ENCODE peak calls at places on chromosome 19, in four cellular contexts. One of them, this sample, is unnamed.
A peak's percentile ranks its signal among the peaks of the same experiment; 100 is the strongest.

GRCh38 chr19:28971513-28971912 is 241.4 kb downstream of the UQCRFS1 start:
- DNase-seq in mammary epithelial cell: no peak
- DNase-seq in neural progenitor cell: no peak
- DNase-seq in lung: no peak
- DNase-seq in this sample: no peak

GRCh38 chr19:39596911-39597310 is 5.4 kb upstream of the LGALS13 start:
- DNase-seq in mammary epithelial cell: no peak
- DNase-seq in neural progenitor cell: no peak
- DNase-seq in lung: no peak
- DNase-seq in this sample: no peak

GRCh38 chr19:31049431-31049830 is 299.8 kb downstream of the TSHZ3 start:
- DNase-seq in mammary epithelial cell: no peak
- DNase-seq in neural progenitor cell: no peak
- DNase-seq in lung: no peak
- DNase-seq in this sample: no peak

GRCh38 chr19:9671654-9672053 is 3.2 kb downstream of the ZNF562 start:
- DNase-seq in mammary epithelial cell: no peak
- DNase-seq in neural progenitor cell: no peak
- DNase-seq in lung: no peak
- DNase-seq in this sample: no peak

GRCh38 chr19:14433454-14434156 is 499 bp downstream of the PKN1 start:
- DNase-seq in mammary epithelial cell: no peak
- DNase-seq in neural progenitor cell: peak; percentile 48
- DNase-seq in lung: no peak
- DNase-seq in this sample: peak; percentile 71

GRCh38 chr19:16153582-16154336 is 10.3 kb downstream of the HSH2D start:
- DNase-seq in mammary epithelial cell: no peak
- DNase-seq in neural progenitor cell: peak; percentile 46
- DNase-seq in lung: no peak
- DNase-seq in this sample: no peak

GRCh38 chr19:41323430-41324125 is 13.6 kb downstream of the CCDC97 start:
- DNase-seq in mammary epithelial cell: no peak
- DNase-seq in neural progenitor cell: no peak
- DNase-seq in lung: no peak
- DNase-seq in this sample: no peak

GRCh38 chr19:56273563-56274117 is 1.1 kb downstream of the EDDM13 start:
- DNase-seq in mammary epithelial cell: peak; percentile 35
- DNase-seq in neural progenitor cell: no peak
- DNase-seq in lung: no peak
- DNase-seq in this sample: no peak

GRCh38 chr19:45782162-45782623 is at the start of gene DMPK:
- DNase-seq in mammary epithelial cell: peak; percentile 37
- DNase-seq in neural progenitor cell: no peak
- DNase-seq in lung: no peak
- DNase-seq in this sample: peak; percentile 54

GRCh38 chr19:7311911-7312310 is 17.7 kb upstream of the INSR start:
- DNase-seq in mammary epithelial cell: no peak
- DNase-seq in neural progenitor cell: no peak
- DNase-seq in lung: no peak
- DNase-seq in this sample: no peak
- H3K27ac ChIP-seq in mammary epithelial cell: no peak overlapping the region
- H3K27ac ChIP-seq in neural progenitor cell: no peak overlapping the region
- H3K27ac ChIP-seq in lung: no peak overlapping the region
- H3K27ac ChIP-seq in this sample: no peak overlapping the region

GRCh38 chr19:12180377-12180776 is 17.5 kb downstream of the ZNF136 start:
- DNase-seq in mammary epithelial cell: no peak
- DNase-seq in neural progenitor cell: no peak
- DNase-seq in lung: no peak
- DNase-seq in this sample: no peak
- H3K4me3 ChIP-seq in mammary epithelial cell: no peak overlapping the region
- H3K4me3 ChIP-seq in neural progenitor cell: no peak overlapping the region
- H3K4me3 ChIP-seq in lung: no peak overlapping the region
- H3K4me3 ChIP-seq in this sample: no peak overlapping the region

DNA sequence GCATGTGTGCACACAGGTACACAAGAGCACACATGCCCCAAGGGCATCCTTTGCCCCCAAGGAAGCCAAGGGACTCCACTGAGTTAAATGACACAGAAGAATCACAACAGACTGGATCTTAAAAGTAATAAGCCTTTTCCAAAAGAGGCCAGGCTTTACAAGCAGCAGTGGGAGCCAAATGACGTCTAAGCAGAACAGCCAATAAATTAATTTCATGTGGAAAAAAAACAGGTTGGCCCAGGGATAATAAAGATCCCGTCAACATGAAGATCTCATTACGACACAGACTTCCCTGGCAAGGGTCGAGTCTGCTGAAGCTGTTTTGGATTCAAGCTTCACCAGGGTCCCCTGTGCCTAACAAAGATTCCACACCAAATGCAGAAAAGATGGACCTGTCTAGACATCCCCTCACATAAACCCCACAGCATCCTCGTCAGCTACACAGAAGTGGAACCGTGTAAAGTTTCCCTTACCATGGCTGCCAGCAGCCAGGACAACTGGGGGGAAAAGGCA is 215.1 kb upstream of the ZNF507 start:
- DNase-seq in mammary epithelial cell: no peak
- DNase-seq in neural progenitor cell: no peak
- DNase-seq in lung: peak; percentile 11
- DNase-seq in this sample: no peak
- H3K27ac ChIP-seq in mammary epithelial cell: no peak overlapping the region
- H3K27ac ChIP-seq in neural progenitor cell: no peak overlapping the region
- H3K27ac ChIP-seq in lung: no peak overlapping the region
- H3K27ac ChIP-seq in this sample: no peak overlapping the region

GRCh38 chr19:50820549-50821247 is 2.9 kb downstream of the KLK1 start:
- DNase-seq in mammary epithelial cell: no peak
- DNase-seq in neural progenitor cell: no peak
- DNase-seq in lung: no peak
- DNase-seq in this sample: peak; percentile 96

GRCh38 chr19:50818859-50819472 is 4.6 kb downstream of the KLK1 start:
- DNase-seq in mammary epithelial cell: no peak
- DNase-seq in neural progenitor cell: no peak
- DNase-seq in lung: no peak
- DNase-seq in this sample: peak; percentile 72

GRCh38 chr19:50821248-50821612 is 2.4 kb downstream of the KLK1 start:
- DNase-seq in mammary epithelial cell: no peak
- DNase-seq in neural progenitor cell: no peak
- DNase-seq in lung: no peak
- DNase-seq in this sample: no peak

GRCh38 chr19:50819636-50820035 is 4.0 kb downstream of the KLK1 start:
- DNase-seq in mammary epithelial cell: no peak
- DNase-seq in neural progenitor cell: no peak
- DNase-seq in lung: no peak
- DNase-seq in this sample: no peak

GRCh38 chr19:50820086-50820485 is 3.5 kb downstream of the KLK1 start:
- DNase-seq in mammary epithelial cell: no peak
- DNase-seq in neural progenitor cell: no peak
- DNase-seq in lung: no peak
- DNase-seq in this sample: peak; percentile 54
- H3K4me3 ChIP-seq in mammary epithelial cell: no peak overlapping the region
- H3K4me3 ChIP-seq in neural progenitor cell: no peak overlapping the region
- H3K4me3 ChIP-seq in lung: no peak overlapping the region
- H3K4me3 ChIP-seq in this sample: peak overlapping the region; percentile 29

GRCh38 chr19:18170714-18171255 is 2.8 kb upstream of the IFI30 start:
- DNase-seq in mammary epithelial cell: no peak
- DNase-seq in neural progenitor cell: no peak
- DNase-seq in lung: no peak
- DNase-seq in this sample: peak; percentile 57
- H3K27ac ChIP-seq in mammary epithelial cell: no peak overlapping the region
- H3K27ac ChIP-seq in neural progenitor cell: no peak overlapping the region
- H3K27ac ChIP-seq in lung: peak overlapping the region; percentile 77
- H3K27ac ChIP-seq in this sample: no peak overlapping the region

GRCh38 chr19:35509861-35510625 is 3.4 kb downstream of the DMKN start:
- DNase-seq in mammary epithelial cell: peak; percentile 82
- DNase-seq in neural progenitor cell: peak; percentile 93
- DNase-seq in lung: peak; percentile 90
- DNase-seq in this sample: peak; percentile 84
- H3K4me3 ChIP-seq in mammary epithelial cell: peak overlapping the region; percentile 52
- H3K4me3 ChIP-seq in neural progenitor cell: peak overlapping the region; percentile 74
- H3K4me3 ChIP-seq in lung: peak overlapping the region; percentile 32
- H3K4me3 ChIP-seq in this sample: peak overlapping the region; percentile 51

GRCh38 chr19:35039881-35040456 is 1.6 kb upstream of the HPN start:
- DNase-seq in mammary epithelial cell: no peak
- DNase-seq in neural progenitor cell: no peak
- DNase-seq in lung: no peak
- DNase-seq in this sample: no peak

GRCh38 chr19:35040826-35041547 is 534 bp upstream of the HPN start:
- DNase-seq in mammary epithelial cell: no peak
- DNase-seq in neural progenitor cell: peak; percentile 70
- DNase-seq in lung: peak; percentile 87
- DNase-seq in this sample: peak; percentile 98

GRCh38 chr19:35040474-35040825 is 1.1 kb upstream of the HPN start:
- DNase-seq in mammary epithelial cell: no peak
- DNase-seq in neural progenitor cell: no peak
- DNase-seq in lung: no peak
- DNase-seq in this sample: peak; percentile 55

GRCh38 chr19:35037716-35038622 is 3.6 kb upstream of the HPN start:
- DNase-seq in mammary epithelial cell: no peak
- DNase-seq in neural progenitor cell: no peak
- DNase-seq in lung: no peak
- DNase-seq in this sample: no peak

GRCh38 chr19:35038623-35039512 is 2.7 kb upstream of the HPN start:
- DNase-seq in mammary epithelial cell: no peak
- DNase-seq in neural progenitor cell: no peak
- DNase-seq in lung: no peak
- DNase-seq in this sample: no peak
- H3K27ac ChIP-seq in mammary epithelial cell: no peak overlapping the region
- H3K27ac ChIP-seq in neural progenitor cell: no peak overlapping the region
- H3K27ac ChIP-seq in lung: peak overlapping the region; percentile 75
- H3K27ac ChIP-seq in this sample: no peak overlapping the region

GRCh38 chr19:1101337-1101698 is 2.5 kb upstream of the GPX4 start:
- DNase-seq in mammary epithelial cell: no peak
- DNase-seq in neural progenitor cell: no peak
- DNase-seq in lung: peak; percentile 72
- DNase-seq in this sample: no peak
- H3K4me3 ChIP-seq in mammary epithelial cell: no peak overlapping the region
- H3K4me3 ChIP-seq in neural progenitor cell: no peak overlapping the region
- H3K4me3 ChIP-seq in lung: no peak overlapping the region
- H3K4me3 ChIP-seq in this sample: no peak overlapping the region

This sample was measured in pancreas.